ENCODE peak calls at places on chromosomes 6 and 20, in nine cellular contexts. A is AG10803, G is brain microvascular endothelial cell, P is gastrocnemius medialis, U is fibroblast of lung, Q is uterus, B is HFF-Myc, S is fibroblast of the aortic adventitia, L is hepatocyte. T is an unnamed sample.

GRCh38 chr6:105804436-105804835 is 281.7 kb upstream of the PRDM1 start:
- DNase-seq in L (no peak), G (peak; percentile 22), U (peak; percentile 49), A (peak; percentile 75), B (no peak), P (no peak), S (peak; percentile 81), Q (no peak), T (peak; percentile 83)

GRCh38 chr20:19506021-19506420 is 252.0 kb upstream of the RIN2 start:
- DNase-seq in G (no peak), P (no peak), A (no peak), L (no peak), S (no peak), B (no peak), U (no peak), Q (no peak), T (no peak)

GRCh38 chr6:133242761-133243590 is 1.8 kb downstream of the EYA4 start:
- DNase-seq in Q (no peak), L (no peak), A (no peak), G (no peak), U (peak; percentile 64), B (no peak), S (no peak), P (peak; percentile 89), T (no peak)

GRCh38 chr20:3163099-3164042 is 3.7 kb upstream of the FASTKD5 start:
- DNase-seq in B (no peak), A (no peak), G (no peak), U (no peak), P (peak; percentile 24), L (no peak), S (no peak), Q (no peak), T (no peak)

GRCh38 chr6:33710296-33711121 is 991 bp downstream of the UQCC2 start:
- DNase-seq in G (no peak), L (peak; percentile 50), P (no peak), A (no peak), B (no peak), U (no peak), S (no peak), Q (no peak), T (no peak)

GRCh38 chr20:37941332-37941731 is 38.4 kb downstream of the VSTM2L start:
- DNase-seq in P (no peak), Q (no peak), G (no peak), B (no peak), A (no peak), L (no peak), U (no peak), S (no peak), T (no peak)

GRCh38 chr6:153879826-153880225 is 159.2 kb upstream of the OPRM1 start:
- DNase-seq in L (no peak), P (no peak), B (no peak), Q (no peak), U (no peak), G (no peak), A (no peak), S (no peak), T (no peak)

GRCh38 chr6:624979-625378 is 31.9 kb downstream of the HUS1B start:
- DNase-seq in Q (no peak), G (peak; percentile 19), B (peak; percentile 7), S (peak; percentile 51), A (peak; percentile 17), L (peak; percentile 38), P (no peak), U (peak; percentile 75), T (peak; percentile 51)

GRCh38 chr20:38158701-38159325 is 6.3 kb downstream of the TGM2 start:
- DNase-seq in U (no peak), B (no peak), S (no peak), G (no peak), A (no peak), L (peak; percentile 37), P (no peak), Q (no peak), T (peak; percentile 18)

GRCh38 chr6:44338228-44339122 is 4.0 kb upstream of the SPATS1 start:
- DNase-seq in G (peak; percentile 43), U (peak; percentile 63), B (peak; percentile 41), P (peak; percentile 13), Q (peak; percentile 22), A (peak; percentile 53), L (peak; percentile 83), S (peak; percentile 69), T (peak; percentile 67)

GRCh38 chr20:62156592-62157386 is 13.2 kb downstream of the SS18L1 start:
- DNase-seq in G (peak; percentile 42), S (peak; percentile 39), U (peak; percentile 39), B (no peak), L (peak; percentile 82), P (no peak), A (peak; percentile 37), Q (peak; percentile 48), T (peak; percentile 58)

GRCh38 chr6:106787327-106788196 is 158.2 kb downstream of the QRSL1 start:
- DNase-seq in P (no peak), Q (no peak), L (peak; percentile 64), S (no peak), U (no peak), G (no peak), B (no peak), A (no peak), T (no peak)

GRCh38 chr20:11719153-11719552 is 198.5 kb upstream of the BTBD3 start:
- DNase-seq in S (no peak), Q (no peak), B (no peak), U (no peak), G (no peak), P (no peak), L (no peak), A (no peak), T (no peak)

GRCh38 chr6:38443750-38444149 is 196.0 kb downstream of the BTBD9 start:
- DNase-seq in B (no peak), A (no peak), G (no peak), L (no peak), S (no peak), P (no peak), Q (no peak), U (no peak), T (no peak)

GRCh38 chr6:107237992-107238660 is 122.8 kb upstream of the BEND3 start:
- DNase-seq in B (peak; percentile 24), A (no peak), Q (no peak), S (peak; percentile 13), P (no peak), U (no peak), L (no peak), G (peak; percentile 45), T (peak; percentile 38)

GRCh38 chr6:16286151-16286522 is 47.8 kb downstream of the GMPR start:
- DNase-seq in U (peak; percentile 36), S (peak; percentile 24), A (peak; percentile 51), L (peak; percentile 75), P (no peak), Q (peak; percentile 36), B (peak; percentile 16), G (peak; percentile 16), T (peak; percentile 47)

GRCh38 chr6:105179244-105180065 is at the start of gene POPDC3:
- DNase-seq in P (peak; percentile 53), U (peak; percentile 28), B (no peak), A (peak; percentile 61), Q (no peak), G (peak; percentile 31), L (peak; percentile 54), S (peak; percentile 54), T (peak; percentile 41)

GRCh38 chr6:88881451-88881850 is 82.0 kb downstream of the RNGTT start:
- DNase-seq in G (no peak), L (no peak), U (no peak), P (no peak), A (peak; percentile 12), B (no peak), Q (no peak), S (peak; percentile 45), T (no peak)

GRCh38 chr20:15332711-15333160 is 995.3 kb upstream of the FLRT3 start:
- DNase-seq in U (no peak), S (no peak), Q (no peak), B (no peak), A (no peak), G (no peak), L (no peak), P (no peak), T (no peak)
- H3K4me3 ChIP-seq in U (no peak overlapping the region), S (no peak overlapping the region), Q (no peak overlapping the region), B (no peak overlapping the region), A (no peak overlapping the region), G (no peak overlapping the region), L (no peak overlapping the region), P (no peak overlapping the region), T (no peak overlapping the region)

GRCh38 chr20:25314497-25315417 is 66.9 kb downstream of the PYGB start:
- DNase-seq in Q (no peak), P (no peak), U (no peak), B (no peak), A (no peak), S (no peak), G (no peak), L (no peak), T (no peak)
- TF ChIP-seq CTCF in Q (no peak), P (no peak), U (peak; percentile 28), B (no peak), A (no peak), S (no peak), G (peak; percentile 53), L (peak; percentile 3), T (no peak)

GRCh38 chr20:15333170-15333569 is 995.8 kb upstream of the FLRT3 start:
- DNase-seq in G (no peak), Q (no peak), L (no peak), A (no peak), B (no peak), S (no peak), U (no peak), P (no peak), T (no peak)
- H3K4me3 ChIP-seq in G (no peak overlapping the region), Q (no peak overlapping the region), L (no peak overlapping the region), A (no peak overlapping the region), B (no peak overlapping the region), S (no peak overlapping the region), U (no peak overlapping the region), P (no peak overlapping the region), T (no peak overlapping the region)

GRCh38 chr6:111804627-111805235 is 68.5 kb downstream of the FYN start:
- DNase-seq in G (peak; percentile 87), S (peak; percentile 91), B (no peak), P (no peak), A (peak; percentile 81), Q (peak; percentile 44), L (peak; percentile 71), U (peak; percentile 92), T (peak; percentile 87)
- TF ChIP-seq CTCF in G (peak; percentile 45), S (peak; percentile 36), B (no peak), P (no peak), A (peak; percentile 42), Q (no peak), L (peak; percentile 18), U (peak; percentile 47), T (peak; percentile 24)

DNA sequence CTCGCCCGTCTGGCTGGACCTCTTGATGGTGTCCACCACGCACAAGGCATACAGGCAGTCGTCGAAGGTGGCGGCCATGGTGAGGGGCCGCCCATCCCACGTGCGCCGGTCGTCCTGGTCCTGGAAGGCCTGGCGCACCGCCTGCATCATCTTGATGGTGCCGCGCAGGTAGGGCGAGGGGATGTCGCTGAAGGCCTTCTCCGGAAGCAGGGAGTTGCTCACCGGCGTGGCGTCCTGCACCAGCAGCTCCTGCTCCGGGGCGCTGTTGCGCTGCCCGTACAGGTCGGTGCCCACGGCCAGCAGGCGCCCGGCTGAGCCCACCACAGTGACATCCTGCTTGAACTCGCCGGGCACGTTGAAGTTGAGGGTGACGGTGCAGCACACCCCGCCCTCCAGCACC is 36.5 kb upstream of the TBC1D7 start:
- DNase-seq in G (no peak), L (no peak), A (no peak), S (no peak), P (no peak), B (no peak), U (no peak), Q (no peak), T (no peak)
- H3K4me3 ChIP-seq in G (no peak overlapping the region), L (no peak overlapping the region), A (no peak overlapping the region), S (no peak overlapping the region), P (no peak overlapping the region), B (no peak overlapping the region), U (no peak overlapping the region), Q (no peak overlapping the region), T (no peak overlapping the region)

T was measured in cardiac fibroblast.